ENCODE peak calls at places on chromosome 9, in ten cellular contexts. Q, J, Y, R, B, Z, E, F, T and K are unnamed samples.

GRCh38 chr9:7186175-7186574 is 428.4 kb downstream of the KDM4C start:
- ATAC-seq in E (no peak), B (peak), Y (peak), T (no peak), J (no peak), F (peak), Z (peak), Q (no peak), R (peak), K (no peak)

GRCh38 chr9:33110686-33111085 is 34.2 kb upstream of the SMU1 start:
- ATAC-seq in R (no peak), F (no peak), E (no peak), Q (no peak), Z (no peak), T (no peak), B (no peak), Y (no peak), J (no peak), K (no peak)

GRCh38 chr9:3433754-3434153 is 92.0 kb downstream of the RFX3 start:
- ATAC-seq in Z (no peak), F (no peak), R (no peak), Y (no peak), T (no peak), B (no peak), Q (peak), E (no peak), J (no peak), K (no peak)

GRCh38 chr9:86337469-86338107 is 16.6 kb downstream of the TUT7 start:
- ATAC-seq in Y (peak), Z (no peak), F (no peak), E (no peak), R (no peak), B (no peak), J (no peak), Q (peak), T (peak), K (no peak)

GRCh38 chr9:90175865-90176264 is 466.8 kb downstream of the DIRAS2 start:
- ATAC-seq in R (no peak), E (no peak), B (no peak), Y (no peak), J (no peak), T (no peak), F (no peak), Z (no peak), Q (no peak), K (no peak)

GRCh38 chr9:87615547-87616148 is 110.3 kb upstream of the CTSL start:
- ATAC-seq in Y (no peak), B (no peak), E (no peak), R (no peak), Z (no peak), T (no peak), J (no peak), Q (no peak), F (no peak), K (no peak)

GRCh38 chr9:32180597-32180996 is 203.8 kb upstream of the ACO1 start:
- ATAC-seq in T (no peak), F (no peak), R (no peak), Z (no peak), Y (no peak), B (no peak), E (no peak), J (no peak), Q (no peak), K (no peak)

GRCh38 chr9:30410273-30410672 is 1974.2 kb upstream of the ACO1 start:
- ATAC-seq in Y (no peak), B (no peak), J (no peak), F (no peak), T (no peak), Z (no peak), Q (no peak), R (no peak), E (no peak), K (no peak)

GRCh38 chr9:13369426-13369825 is 89.9 kb upstream of the MPDZ start:
- ATAC-seq in E (no peak), Y (no peak), B (no peak), Z (no peak), Q (no peak), T (no peak), J (no peak), F (no peak), R (no peak), K (no peak)

GRCh38 chr9:114288233-114289051 is 34.5 kb upstream of the ORM1 start:
- ATAC-seq in Q (no peak), B (peak), Y (no peak), E (peak), J (no peak), Z (peak), T (no peak), R (no peak), F (no peak), K (no peak)

GRCh38 chr9:82675605-82676004 is 387.3 kb downstream of the RASEF start:
- ATAC-seq in Y (no peak), R (no peak), E (no peak), T (no peak), F (no peak), J (no peak), Z (no peak), Q (no peak), B (no peak), K (no peak)

GRCh38 chr9:72665421-72665820 is 144.0 kb downstream of the TMC1 start:
- ATAC-seq in Q (no peak), J (no peak), E (no peak), B (peak), Z (no peak), T (no peak), F (no peak), Y (no peak), R (no peak), K (no peak)

GRCh38 chr9:103533318-103533717 is 538.2 kb downstream of the CYLC2 start:
- ATAC-seq in R (no peak), B (no peak), F (no peak), Q (no peak), E (no peak), T (no peak), J (no peak), Y (no peak), Z (no peak), K (no peak)

GRCh38 chr9:95481000-95481399 is 35.8 kb downstream of the PTCH1 start:
- ATAC-seq in Q (no peak), R (no peak), T (no peak), F (no peak), B (no peak), Z (no peak), Y (peak), E (no peak), J (no peak), K (no peak)

GRCh38 chr9:78692871-78693270 is 395.9 kb downstream of the PSAT1 start:
- ATAC-seq in Y (no peak), F (no peak), B (no peak), E (no peak), T (no peak), Z (peak), R (no peak), Q (no peak), J (no peak), K (no peak)

GRCh38 chr9:121736147-121736721 is 84.8 kb downstream of the DAB2IP start:
- ATAC-seq in F (peak), Q (peak), R (no peak), J (peak), E (peak), Z (peak), T (peak), Y (no peak), B (peak), K (peak)

GRCh38 chr9:70283848-70284247 is 25.1 kb downstream of the SMC5 start:
- ATAC-seq in F (no peak), B (no peak), Z (no peak), Y (no peak), E (no peak), T (no peak), R (no peak), Q (no peak), J (no peak), K (no peak)

GRCh38 chr9:123034881-123035465 is 1.5 kb downstream of the GPR21 start:
- ATAC-seq in Y (no peak), Q (no peak), E (no peak), B (no peak), J (no peak), Z (no peak), R (no peak), T (no peak), F (no peak), K (peak)

GRCh38 chr9:101585740-101586139 is 9.0 kb downstream of the PPP3R2 start:
- ATAC-seq in Z (no peak), T (peak), R (no peak), F (no peak), Y (no peak), Q (peak), E (no peak), J (no peak), B (no peak), K (no peak)

GRCh38 chr9:71990466-71990865 is 69.9 kb downstream of the C9orf57 start:
- ATAC-seq in E (no peak), Y (no peak), Q (no peak), F (no peak), T (no peak), Z (no peak), J (peak), R (no peak), B (no peak), K (no peak)

GRCh38 chr9:4985376-4986266 is 549 bp downstream of the JAK2 start:
- ATAC-seq in T (peak), Y (peak), Z (no peak), R (peak), E (no peak), Q (peak), J (peak), F (no peak), B (peak), K (no peak)
- TF ChIP-seq POLR2A in T (no peak), Y (no peak), Z (no peak), R (no peak), E (no peak), Q (no peak), J (no peak), F (no peak), B (no peak), K (no peak)

DNA sequence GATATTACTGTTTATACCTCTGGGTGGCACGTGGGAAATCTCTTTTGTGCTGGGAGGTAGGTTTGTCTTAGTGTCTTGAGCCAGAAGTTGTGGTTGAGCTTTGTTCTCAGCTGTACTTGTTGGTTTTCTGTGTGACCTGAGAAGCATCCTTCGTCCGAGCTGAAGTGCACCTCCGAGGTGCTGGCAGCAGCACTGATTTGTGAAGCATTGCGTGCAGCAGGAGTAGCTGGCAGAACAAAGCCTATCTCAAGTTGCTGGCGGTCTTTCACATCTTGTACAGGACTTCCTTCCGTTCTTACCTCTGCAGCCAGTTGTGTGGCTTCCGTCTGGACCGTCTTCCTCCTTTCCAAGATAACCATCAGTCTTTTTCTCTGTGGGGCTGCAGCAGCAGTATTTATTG is 4.3 kb downstream of the PRRC2B start:
- ATAC-seq in R (no peak), E (no peak), Z (no peak), J (no peak), T (no peak), F (no peak), Y (peak), Q (no peak), B (no peak), K (no peak)
- TF ChIP-seq POLR2A in R (no peak), E (no peak), Z (no peak), J (no peak), T (no peak), F (no peak), Y (peak), Q (no peak), B (no peak), K (no peak)

DNA sequence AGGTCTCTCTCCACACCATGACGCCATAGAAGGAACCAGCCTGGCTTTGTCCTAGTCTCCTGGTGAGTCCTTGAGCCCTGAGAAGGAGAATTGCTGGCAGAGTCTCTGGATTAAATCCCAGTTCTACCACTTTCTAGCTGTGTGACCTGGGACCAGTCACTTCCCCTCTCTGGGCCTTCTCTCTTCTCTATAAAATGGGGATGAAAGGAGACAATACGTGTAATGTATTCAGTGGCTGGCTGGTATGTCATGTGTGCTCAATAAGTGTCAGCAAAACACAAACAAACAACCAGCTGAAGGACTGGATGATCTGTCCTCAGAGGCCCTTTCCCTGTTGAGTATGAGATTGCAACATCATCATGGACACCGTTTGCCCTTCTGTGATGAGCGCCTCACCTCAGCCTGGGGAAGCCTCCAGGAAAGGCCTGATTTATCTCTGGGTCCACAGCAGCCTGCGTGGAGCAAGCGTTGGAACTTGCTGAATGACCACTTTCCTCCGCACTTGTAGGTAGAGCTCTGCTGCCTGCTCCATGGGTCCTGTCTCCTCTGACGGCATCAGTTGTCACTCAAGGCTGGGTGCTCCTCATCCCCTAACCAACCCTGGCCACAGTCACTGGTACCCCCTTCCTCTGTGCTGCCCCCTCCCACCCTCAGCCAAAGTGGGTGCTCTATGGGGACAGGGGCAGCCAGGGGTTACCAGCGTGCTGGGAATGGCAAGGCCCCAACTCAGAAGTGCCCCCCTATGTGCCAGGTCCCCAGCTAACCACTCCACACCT is 3.6 kb upstream of the NR5A1 start:
- ATAC-seq in T (no peak), Y (no peak), F (no peak), E (no peak), B (peak), Q (peak), J (no peak), Z (peak), R (peak), K (no peak)
- TF ChIP-seq POLR2A in T (no peak), Y (no peak), F (no peak), E (no peak), B (no peak), Q (no peak), J (no peak), Z (no peak), R (no peak), K (no peak)

GRCh38 chr9:34898846-34899245 is 59.2 kb upstream of the PHF24 start:
- ATAC-seq in F (no peak), T (no peak), Q (no peak), B (no peak), J (no peak), Y (no peak), R (no peak), E (no peak), Z (no peak), K (no peak)

GRCh38 chr9:34896112-34896511 is 62.0 kb upstream of the PHF24 start:
- ATAC-seq in J (no peak), R (no peak), Z (no peak), F (no peak), T (no peak), E (no peak), Y (no peak), B (no peak), Q (no peak), K (no peak)

GRCh38 chr9:34891386-34891785 is 66.7 kb upstream of the PHF24 start:
- ATAC-seq in T (no peak), B (no peak), F (no peak), E (no peak), Q (no peak), J (no peak), R (no peak), Y (no peak), Z (no peak), K (no peak)

DNA sequence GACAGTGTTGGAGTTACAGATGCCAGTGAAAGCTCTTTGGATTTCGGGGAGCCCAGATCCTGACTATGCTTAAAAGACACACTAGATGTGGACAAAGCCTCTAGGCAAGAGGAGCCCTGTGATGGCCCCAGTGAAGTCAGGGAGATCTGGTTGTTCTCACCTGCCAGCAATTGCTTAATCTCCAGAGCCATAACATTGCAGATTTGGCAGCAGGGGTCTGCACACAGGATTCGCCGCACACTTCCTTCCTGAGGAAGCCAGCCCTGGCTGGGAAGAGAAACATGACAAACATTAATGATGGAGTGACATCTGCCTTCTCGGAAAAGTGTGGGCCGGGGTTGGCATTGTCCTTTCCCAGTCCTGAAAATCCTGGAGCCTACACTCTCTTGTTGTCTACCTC is 65.2 kb upstream of the PHF24 start:
- ATAC-seq in Q (no peak), F (no peak), B (no peak), E (no peak), J (no peak), Z (no peak), R (no peak), T (no peak), Y (no peak), K (peak)
- TF ChIP-seq POLR2A in Q (no peak), F (no peak), B (no peak), E (no peak), J (no peak), Z (no peak), R (no peak), T (no peak), Y (no peak), K (no peak)

GRCh38 chr9:136117291-136118060 is 1.2 kb downstream of the TMEM250 start:
- ATAC-seq in Q (peak), E (peak), Y (peak), Z (peak), B (peak), T (no peak), R (peak), F (peak), J (peak), K (no peak)
- TF ChIP-seq POLR2A in Q (peak), E (no peak), Y (no peak), Z (no peak), B (no peak), T (no peak), R (peak), F (no peak), J (no peak), K (no peak)

GRCh38 chr9:128431207-128431606 is 10.6 kb downstream of the CERCAM start:
- ATAC-seq in R (no peak), Y (no peak), F (no peak), E (no peak), Z (no peak), B (no peak), J (no peak), T (no peak), Q (no peak), K (no peak)

GRCh38 chr9:128434340-128434739 is 13.7 kb downstream of the CERCAM start:
- ATAC-seq in T (no peak), E (no peak), B (no peak), Q (no peak), Y (no peak), R (no peak), F (no peak), J (no peak), Z (no peak), K (no peak)

GRCh38 chr9:128429505-128430086 is 8.9 kb downstream of the CERCAM start:
- ATAC-seq in E (no peak), Y (no peak), Z (no peak), R (peak), Q (no peak), T (no peak), J (no peak), B (no peak), F (no peak), K (no peak)

GRCh38 chr9:128424268-128424780 is 3.7 kb downstream of the CERCAM start:
- ATAC-seq in F (no peak), T (no peak), E (no peak), R (no peak), B (no peak), J (no peak), Y (no peak), Q (no peak), Z (no peak), K (no peak)

GRCh38 chr9:128428644-128429504 is 8.2 kb downstream of the CERCAM start:
- ATAC-seq in F (no peak), R (no peak), J (peak), E (no peak), B (peak), Y (no peak), Z (peak), T (peak), Q (no peak), K (no peak)
- TF ChIP-seq POLR2A in F (no peak), R (no peak), J (no peak), E (no peak), B (no peak), Y (no peak), Z (no peak), T (no peak), Q (no peak), K (no peak)

GRCh38 chr9:14993061-14993800 is 83.0 kb upstream of the FREM1 start:
- ATAC-seq in F (no peak), R (no peak), T (peak), J (peak), Z (peak), B (peak), Y (no peak), E (peak), Q (peak), K (peak)
- TF ChIP-seq POLR2A in F (no peak), R (no peak), T (no peak), J (no peak), Z (no peak), B (no peak), Y (no peak), E (no peak), Q (no peak), K (no peak)

GRCh38 chr9:127244609-127245601 is 19.7 kb upstream of the GARNL3 start:
- ATAC-seq in E (peak), R (peak), Q (peak), Y (peak), T (peak), F (peak), Z (peak), B (peak), J (peak), K (peak)
- TF ChIP-seq POLR2A in E (peak), R (no peak), Q (peak), Y (peak), T (no peak), F (no peak), Z (peak), B (peak), J (peak), K (peak)

GRCh38 chr9:35073276-35073607 is 817 bp upstream of the VCP start:
- ATAC-seq in E (no peak), Z (no peak), J (no peak), Y (no peak), T (no peak), F (no peak), B (no peak), R (no peak), Q (no peak), K (no peak)

GRCh38 chr9:35072461-35073275 is at the start of gene VCP:
- ATAC-seq in E (peak), Q (peak), J (peak), T (peak), Y (peak), B (peak), F (peak), R (peak), Z (peak), K (peak)

GRCh38 chr9:35074141-35074540 is 1.7 kb upstream of the VCP start:
- ATAC-seq in T (no peak), Y (no peak), F (no peak), Q (no peak), Z (no peak), B (no peak), R (no peak), E (no peak), J (no peak), K (no peak)

GRCh38 chr9:35070823-35071813 is 1.3 kb downstream of the VCP start:
- ATAC-seq in Y (no peak), R (no peak), E (no peak), B (no peak), T (no peak), Q (no peak), Z (no peak), F (no peak), J (no peak), K (no peak)

DNA sequence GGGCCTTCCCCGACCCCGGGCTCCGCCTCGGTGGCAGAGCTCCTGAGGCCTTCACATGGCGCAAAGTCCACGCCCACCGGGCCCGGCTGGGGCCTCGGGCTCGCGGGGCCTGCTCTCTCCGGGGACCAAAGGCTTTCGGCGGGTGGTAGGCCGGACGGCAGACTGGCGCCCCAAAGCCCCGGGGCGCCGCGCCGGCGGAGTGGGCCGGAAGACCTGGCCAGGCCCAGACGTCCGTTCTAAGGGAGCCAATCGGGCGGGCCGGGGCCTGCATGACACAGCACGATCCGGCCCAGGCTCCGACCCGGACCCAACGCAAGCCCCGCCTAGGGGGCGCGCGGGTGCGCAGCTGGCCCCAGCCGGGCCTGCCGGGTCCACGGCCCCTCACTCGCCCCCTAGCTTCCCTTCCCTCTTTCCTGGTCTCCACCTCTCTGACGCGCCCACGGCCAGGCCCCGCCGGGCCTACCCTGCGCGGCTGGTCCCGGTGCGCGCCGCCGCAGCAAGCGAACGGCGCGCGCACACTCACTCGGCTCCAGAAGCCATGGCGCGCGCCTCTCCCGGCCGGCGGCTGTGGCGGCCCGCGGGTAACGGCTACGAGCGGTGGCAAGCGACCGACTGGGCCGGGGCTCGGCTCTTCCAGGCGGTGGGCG is 488 bp downstream of the VCP start:
- ATAC-seq in Y (peak), B (peak), R (peak), J (peak), Q (peak), F (peak), T (peak), Z (peak), E (peak), K (peak)
- TF ChIP-seq POLR2A in Y (no peak), B (no peak), R (peak), J (peak), Q (no peak), F (no peak), T (no peak), Z (peak), E (no peak), K (no peak)